ENCODE peak calls at places on chromosomes 12 and 14, in four cellular contexts. R is smooth muscle cell of the brain vasculature; X is astrocyte; I is effector memory CD4-positive, alpha-beta T cell. Y is an unnamed sample.

GRCh38 chr12:109263439-109263838 is 45.6 kb downstream of the FOXN4 start:
- DNase-seq in I (no peak), X (no peak), R (no peak), Y (no peak)

GRCh38 chr12:20272801-20273200 is 95.5 kb upstream of the PDE3A start:
- DNase-seq in R (no peak), I (no peak), X (peak; percentile 16), Y (no peak)

GRCh38 chr12:114746297-114747074 is 62.5 kb upstream of the TBX3 start:
- DNase-seq in I (no peak), R (no peak), X (no peak), Y (no peak)

GRCh38 chr12:105451211-105451610 is 120.7 kb downstream of the C12orf75 start:
- DNase-seq in R (peak; percentile 15), X (peak; percentile 95), I (no peak), Y (no peak)

GRCh38 chr14:39366460-39367386 is 65.5 kb downstream of the FBXO33 start:
- DNase-seq in R (no peak), I (no peak), X (no peak), Y (no peak)

GRCh38 chr12:92486443-92487137 is 216.2 kb upstream of the PLEKHG7 start:
- DNase-seq in R (no peak), I (no peak), X (no peak), Y (no peak)

GRCh38 chr12:57088442-57089258 is at the start of gene NAB2:
- DNase-seq in I (peak; percentile 90), R (peak; percentile 81), X (peak; percentile 92), Y (peak; percentile 90)

GRCh38 chr12:102874819-102875218 is 42.2 kb downstream of the PAH start:
- DNase-seq in X (no peak), I (no peak), R (no peak), Y (no peak)

GRCh38 chr12:28191690-28192089 is 1.4 kb downstream of the CCDC91 start:
- DNase-seq in R (no peak), X (peak; percentile 4), I (peak; percentile 30), Y (no peak)

GRCh38 chr14:67377916-67378315 is 17.8 kb downstream of the EIF2S1 start:
- DNase-seq in R (no peak), I (no peak), X (no peak), Y (no peak)

GRCh38 chr14:30507209-30507608 is 51.7 kb upstream of the G2E3 start:
- DNase-seq in R (no peak), I (no peak), X (no peak), Y (no peak)

GRCh38 chr12:105977256-105978051 is 161.3 kb downstream of the NUAK1 start:
- DNase-seq in X (peak; percentile 98), I (no peak), R (no peak), Y (no peak)

GRCh38 chr12:58161773-58162172 is 220.4 kb downstream of the ATP23 start:
- DNase-seq in X (no peak), I (no peak), R (no peak), Y (no peak)

GRCh38 chr12:56631790-56632700 is 1.9 kb upstream of the BAZ2A start:
- DNase-seq in R (no peak), X (no peak), I (no peak), Y (no peak)

GRCh38 chr12:58925733-58926113 is 5.4 kb upstream of the LRIG3 start:
- DNase-seq in I (no peak), R (no peak), X (no peak), Y (no peak)

GRCh38 chr12:9735601-9736000 is 2.7 kb upstream of the CLECL1 start:
- DNase-seq in I (no peak), X (no peak), R (no peak), Y (no peak)

GRCh38 chr12:49293056-49293956 is 1.6 kb upstream of the PRPH start:
- DNase-seq in R (no peak), X (no peak), I (no peak), Y (no peak)

GRCh38 chr12:2083561-2083960 is 30.8 kb downstream of the CACNA1C start:
- DNase-seq in X (peak; percentile 14), R (no peak), I (no peak), Y (no peak)

GRCh38 chr14:91264151-91265150 is 19.9 kb upstream of the GPR68 start:
- DNase-seq in X (no peak), R (no peak), I (no peak), Y (no peak)

GRCh38 chr12:1929241-1929984 is 11.0 kb upstream of the CACNA2D4 start:
- DNase-seq in I (no peak), X (no peak), R (no peak), Y (no peak)

GRCh38 chr12:76704693-76705092 is 59.2 kb upstream of the ZDHHC17 start:
- DNase-seq in R (no peak), X (no peak), I (no peak), Y (no peak)

GRCh38 chr14:101122855-101123129 is 219.3 kb upstream of the RTL1 start:
- DNase-seq in R (no peak), I (no peak), X (no peak), Y (no peak)

GRCh38 chr12:74917743-74918142 is 291.9 kb downstream of the KCNC2 start:
- DNase-seq in X (no peak), R (no peak), I (no peak), Y (no peak)

GRCh38 chr12:51589060-51589459 is 2.0 kb upstream of the SCN8A start:
- DNase-seq in R (no peak), X (no peak), I (no peak), Y (no peak)

GRCh38 chr12:28017873-28018255 is 45.3 kb upstream of the PTHLH start:
- DNase-seq in X (no peak), R (no peak), I (no peak), Y (no peak)

GRCh38 chr12:15268927-15269552 is 47.8 kb upstream of the RERG start:
- DNase-seq in I (no peak), X (peak; percentile 43), R (peak; percentile 21), Y (peak; percentile 44)

GRCh38 chr12:130917607-130918006 is 36.1 kb upstream of the ADGRD1 start:
- DNase-seq in X (no peak), R (no peak), I (no peak), Y (no peak)

GRCh38 chr12:95701275-95701674 is 89.3 kb downstream of the NTN4 start:
- DNase-seq in X (peak; percentile 30), R (peak; percentile 15), I (no peak), Y (no peak)

Y was measured in SK-N-MC.